ENCODE peak calls at places on chromosomes 4 and X, in six cellular contexts. One of them, this sample, is unnamed.

GRCh38 chr4:175871774-175872405 is 59.8 kb upstream of the GPM6A start:
- DNase-seq in psoas muscle: no peak
- DNase-seq in PC-3: peak; percentile 58
- DNase-seq in AG09309: no peak
- DNase-seq in CD4-positive, CD25-positive, alpha-beta regulatory T cell: no peak
- DNase-seq in aorta: no peak
- DNase-seq in this sample: no peak

GRCh38 chr4:73019462-73020047 is 50.0 kb downstream of the COX18 start:
- DNase-seq in AG09309: peak; percentile 7
- DNase-seq in CD4-positive, CD25-positive, alpha-beta regulatory T cell: no peak
- DNase-seq in psoas muscle: no peak
- DNase-seq in aorta: no peak
- DNase-seq in PC-3: peak; percentile 78
- DNase-seq in this sample: no peak

GRCh38 chrX:12950851-12951589 is 23.9 kb upstream of the TMSB4X start:
- DNase-seq in aorta: no peak
- DNase-seq in CD4-positive, CD25-positive, alpha-beta regulatory T cell: peak; percentile 46
- DNase-seq in PC-3: no peak
- DNase-seq in psoas muscle: no peak
- DNase-seq in AG09309: no peak
- DNase-seq in this sample: peak; percentile 54

GRCh38 chr4:31192372-31192771 is 472.2 kb downstream of the PCDH7 start:
- DNase-seq in CD4-positive, CD25-positive, alpha-beta regulatory T cell: no peak
- DNase-seq in AG09309: no peak
- DNase-seq in PC-3: no peak
- DNase-seq in psoas muscle: no peak
- DNase-seq in aorta: no peak
- DNase-seq in this sample: no peak

GRCh38 chrX:115425359-115425758 is 135.6 kb upstream of the PLS3 start:
- DNase-seq in aorta: no peak
- DNase-seq in AG09309: no peak
- DNase-seq in PC-3: no peak
- DNase-seq in CD4-positive, CD25-positive, alpha-beta regulatory T cell: no peak
- DNase-seq in psoas muscle: no peak
- DNase-seq in this sample: no peak

GRCh38 chr4:55866973-55867574 is 13.6 kb downstream of the EXOC1 start:
- DNase-seq in AG09309: peak; percentile 41
- DNase-seq in psoas muscle: no peak
- DNase-seq in aorta: no peak
- DNase-seq in CD4-positive, CD25-positive, alpha-beta regulatory T cell: peak; percentile 16
- DNase-seq in PC-3: peak; percentile 79
- DNase-seq in this sample: no peak

GRCh38 chrX:65932173-65933084 is 107.5 kb downstream of the VSIG4 start:
- DNase-seq in aorta: no peak
- DNase-seq in AG09309: no peak
- DNase-seq in psoas muscle: no peak
- DNase-seq in PC-3: peak; percentile 86
- DNase-seq in CD4-positive, CD25-positive, alpha-beta regulatory T cell: no peak
- DNase-seq in this sample: no peak

GRCh38 chrX:48800574-48801280 is 1.1 kb upstream of the HDAC6 start:
- DNase-seq in psoas muscle: no peak
- DNase-seq in CD4-positive, CD25-positive, alpha-beta regulatory T cell: no peak
- DNase-seq in PC-3: peak; percentile 2
- DNase-seq in aorta: peak; percentile 31
- DNase-seq in AG09309: no peak
- DNase-seq in this sample: no peak

GRCh38 chr4:8558080-8558960 is 21.9 kb upstream of the GPR78 start:
- DNase-seq in PC-3: peak; percentile 68
- DNase-seq in AG09309: no peak
- DNase-seq in psoas muscle: no peak
- DNase-seq in aorta: peak; percentile 65
- DNase-seq in CD4-positive, CD25-positive, alpha-beta regulatory T cell: no peak
- DNase-seq in this sample: no peak

GRCh38 chrX:124194903-124195302 is 137.6 kb upstream of the TEX13D start:
- DNase-seq in CD4-positive, CD25-positive, alpha-beta regulatory T cell: no peak
- DNase-seq in PC-3: no peak
- DNase-seq in AG09309: no peak
- DNase-seq in psoas muscle: peak; percentile 30
- DNase-seq in aorta: no peak
- DNase-seq in this sample: no peak

GRCh38 chr4:108851346-108851745 is 88.5 kb upstream of the ETNPPL start:
- DNase-seq in CD4-positive, CD25-positive, alpha-beta regulatory T cell: no peak
- DNase-seq in aorta: no peak
- DNase-seq in PC-3: no peak
- DNase-seq in AG09309: peak; percentile 61
- DNase-seq in psoas muscle: no peak
- DNase-seq in this sample: no peak

GRCh38 chr4:113635739-113636437 is 125.7 kb downstream of the CAMK2D start:
- DNase-seq in aorta: no peak
- DNase-seq in CD4-positive, CD25-positive, alpha-beta regulatory T cell: no peak
- DNase-seq in psoas muscle: no peak
- DNase-seq in PC-3: peak; percentile 49
- DNase-seq in AG09309: peak; percentile 23
- DNase-seq in this sample: no peak

GRCh38 chr4:69823048-69823447 is 36.9 kb downstream of the SULT1E1 start:
- DNase-seq in CD4-positive, CD25-positive, alpha-beta regulatory T cell: no peak
- DNase-seq in psoas muscle: no peak
- DNase-seq in aorta: no peak
- DNase-seq in AG09309: no peak
- DNase-seq in PC-3: no peak
- DNase-seq in this sample: no peak

GRCh38 chr4:73653695-73654106 is 33.5 kb upstream of the RASSF6 start:
- DNase-seq in PC-3: peak; percentile 90
- DNase-seq in AG09309: no peak
- DNase-seq in aorta: no peak
- DNase-seq in psoas muscle: no peak
- DNase-seq in CD4-positive, CD25-positive, alpha-beta regulatory T cell: no peak
- DNase-seq in this sample: no peak

GRCh38 chr4:183407128-183407585 is 37.3 kb upstream of the CDKN2AIP start:
- DNase-seq in aorta: peak; percentile 96
- DNase-seq in PC-3: peak; percentile 71
- DNase-seq in AG09309: no peak
- DNase-seq in CD4-positive, CD25-positive, alpha-beta regulatory T cell: peak; percentile 77
- DNase-seq in psoas muscle: peak; percentile 84
- DNase-seq in this sample: peak; percentile 78

GRCh38 chrX:11648705-11649519 is 16.8 kb downstream of the ARHGAP6 start:
- DNase-seq in CD4-positive, CD25-positive, alpha-beta regulatory T cell: no peak
- DNase-seq in psoas muscle: no peak
- DNase-seq in aorta: no peak
- DNase-seq in AG09309: no peak
- DNase-seq in PC-3: peak; percentile 26
- DNase-seq in this sample: no peak

GRCh38 chr4:165926307-165926706 is 53.3 kb downstream of the TLL1 start:
- DNase-seq in aorta: no peak
- DNase-seq in PC-3: no peak
- DNase-seq in psoas muscle: no peak
- DNase-seq in AG09309: no peak
- DNase-seq in CD4-positive, CD25-positive, alpha-beta regulatory T cell: no peak
- DNase-seq in this sample: no peak

DNA sequence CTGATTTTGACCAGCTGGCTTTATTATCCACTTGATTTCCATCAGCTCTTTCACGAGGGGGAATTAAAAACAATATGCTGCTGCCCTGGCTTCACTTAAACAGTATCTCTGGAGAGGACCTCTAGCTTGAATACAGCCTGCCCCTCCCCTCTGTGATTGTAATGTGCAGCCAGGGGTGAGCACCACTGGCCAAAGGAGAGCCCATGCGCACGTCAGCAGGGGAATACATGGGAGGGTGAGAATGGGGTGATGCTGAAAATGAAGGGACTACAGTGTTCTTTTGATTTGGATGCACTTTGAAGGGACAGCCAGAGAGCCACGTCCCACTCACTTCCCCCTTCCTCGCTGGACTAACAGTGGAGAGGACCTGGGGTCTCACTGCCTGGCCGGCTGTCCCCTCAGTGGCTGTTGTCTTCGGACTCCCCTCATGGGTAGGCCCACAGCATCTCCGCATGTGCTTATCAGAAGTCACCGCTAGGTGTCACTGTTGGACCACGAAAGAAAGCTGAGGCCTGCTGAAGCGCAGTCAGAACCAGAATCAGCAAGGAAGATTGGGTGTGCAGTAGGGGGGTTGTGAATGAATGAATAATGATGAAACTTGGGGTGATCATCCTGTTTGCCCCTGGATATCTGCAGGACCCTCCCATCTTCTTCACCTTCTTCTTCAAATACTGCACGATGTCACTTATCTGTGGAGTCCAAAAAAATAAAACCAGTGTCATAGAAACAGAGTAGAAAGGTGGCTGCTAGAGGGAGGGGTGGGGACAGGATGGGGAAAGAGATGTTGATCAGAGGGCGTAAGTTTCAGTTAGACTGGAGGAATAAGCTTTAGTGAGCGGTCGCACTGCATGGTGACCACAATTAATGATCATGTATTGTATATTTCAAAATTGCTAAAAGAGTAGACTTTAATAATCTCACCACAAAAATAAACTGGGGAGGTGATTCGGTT is 32.8 kb downstream of the CLCN4 start:
- DNase-seq in aorta: peak; percentile 89
- DNase-seq in PC-3: peak; percentile 86
- DNase-seq in CD4-positive, CD25-positive, alpha-beta regulatory T cell: peak; percentile 48
- DNase-seq in psoas muscle: peak; percentile 61
- DNase-seq in AG09309: no peak
- DNase-seq in this sample: peak; percentile 50
- H3K4me3 ChIP-seq in aorta: no peak overlapping the region
- H3K4me3 ChIP-seq in PC-3: no peak overlapping the region
- H3K4me3 ChIP-seq in CD4-positive, CD25-positive, alpha-beta regulatory T cell: no peak overlapping the region
- H3K4me3 ChIP-seq in psoas muscle: no peak overlapping the region
- H3K4me3 ChIP-seq in AG09309: no peak overlapping the region
- H3K4me3 ChIP-seq in this sample: no peak overlapping the region

GRCh38 chr4:185726931-185727330 is 85.1 kb downstream of the SORBS2 start:
- DNase-seq in aorta: no peak
- DNase-seq in AG09309: no peak
- DNase-seq in CD4-positive, CD25-positive, alpha-beta regulatory T cell: no peak
- DNase-seq in PC-3: no peak
- DNase-seq in psoas muscle: no peak
- DNase-seq in this sample: no peak

GRCh38 chr4:185730387-185730786 is 81.6 kb downstream of the SORBS2 start:
- DNase-seq in AG09309: no peak
- DNase-seq in psoas muscle: no peak
- DNase-seq in aorta: no peak
- DNase-seq in CD4-positive, CD25-positive, alpha-beta regulatory T cell: no peak
- DNase-seq in PC-3: no peak
- DNase-seq in this sample: no peak

GRCh38 chr4:185730849-185731608 is 81.0 kb downstream of the SORBS2 start:
- DNase-seq in PC-3: no peak
- DNase-seq in psoas muscle: no peak
- DNase-seq in AG09309: no peak
- DNase-seq in CD4-positive, CD25-positive, alpha-beta regulatory T cell: no peak
- DNase-seq in aorta: no peak
- DNase-seq in this sample: no peak

GRCh38 chr4:185728886-185729285 is 83.1 kb downstream of the SORBS2 start:
- DNase-seq in PC-3: no peak
- DNase-seq in AG09309: no peak
- DNase-seq in CD4-positive, CD25-positive, alpha-beta regulatory T cell: no peak
- DNase-seq in aorta: no peak
- DNase-seq in psoas muscle: no peak
- DNase-seq in this sample: no peak

DNA sequence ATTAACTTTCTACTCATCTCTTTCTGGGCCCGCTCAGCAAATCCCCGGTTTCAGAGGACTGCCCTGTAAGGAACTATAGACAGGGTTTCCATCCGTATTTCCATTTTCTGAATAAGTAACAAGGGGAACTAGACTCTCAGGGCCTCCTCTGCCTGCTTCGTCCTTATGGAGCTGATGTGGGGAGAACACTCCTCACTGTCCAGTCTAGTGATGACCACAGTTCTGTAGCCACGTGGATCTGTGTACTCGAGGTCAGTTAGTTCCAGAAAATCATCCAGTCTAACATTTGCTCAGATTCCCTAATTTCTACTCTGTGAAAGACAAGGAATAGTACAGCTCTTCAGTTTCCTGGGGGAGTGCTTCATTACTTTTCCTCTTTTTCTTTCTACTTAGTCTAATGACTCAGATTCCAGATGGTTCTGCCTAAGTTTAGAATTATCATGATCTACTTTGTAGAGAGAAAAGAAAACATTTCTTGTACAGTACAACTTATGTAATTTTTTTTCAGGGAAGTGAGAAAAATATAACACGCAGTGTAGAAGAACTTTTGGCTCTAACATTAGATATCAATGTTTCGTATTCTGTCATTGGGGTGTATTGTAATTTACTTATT is 82.6 kb downstream of the SORBS2 start:
- DNase-seq in psoas muscle: no peak
- DNase-seq in CD4-positive, CD25-positive, alpha-beta regulatory T cell: no peak
- DNase-seq in PC-3: no peak
- DNase-seq in AG09309: no peak
- DNase-seq in aorta: no peak
- DNase-seq in this sample: no peak
- H3K4me3 ChIP-seq in psoas muscle: no peak overlapping the region
- H3K4me3 ChIP-seq in CD4-positive, CD25-positive, alpha-beta regulatory T cell: no peak overlapping the region
- H3K4me3 ChIP-seq in PC-3: no peak overlapping the region
- H3K4me3 ChIP-seq in AG09309: no peak overlapping the region
- H3K4me3 ChIP-seq in aorta: no peak overlapping the region
- H3K4me3 ChIP-seq in this sample: no peak overlapping the region

GRCh38 chr4:6965329-6965728 is 55.7 kb downstream of the TBC1D14 start:
- DNase-seq in AG09309: no peak
- DNase-seq in CD4-positive, CD25-positive, alpha-beta regulatory T cell: no peak
- DNase-seq in PC-3: no peak
- DNase-seq in psoas muscle: no peak
- DNase-seq in aorta: no peak
- DNase-seq in this sample: no peak
- H3K4me3 ChIP-seq in AG09309: no peak overlapping the region
- H3K4me3 ChIP-seq in CD4-positive, CD25-positive, alpha-beta regulatory T cell: no peak overlapping the region
- H3K4me3 ChIP-seq in PC-3: no peak overlapping the region
- H3K4me3 ChIP-seq in psoas muscle: peak overlapping the region; percentile 3
- H3K4me3 ChIP-seq in aorta: no peak overlapping the region
- H3K4me3 ChIP-seq in this sample: no peak overlapping the region

GRCh38 chr4:42637104-42637503 is 19.8 kb downstream of the ATP8A1 start:
- DNase-seq in psoas muscle: no peak
- DNase-seq in CD4-positive, CD25-positive, alpha-beta regulatory T cell: no peak
- DNase-seq in aorta: no peak
- DNase-seq in AG09309: no peak
- DNase-seq in PC-3: no peak
- DNase-seq in this sample: no peak

GRCh38 chr4:42640613-42641012 is 16.3 kb downstream of the ATP8A1 start:
- DNase-seq in CD4-positive, CD25-positive, alpha-beta regulatory T cell: no peak
- DNase-seq in AG09309: no peak
- DNase-seq in psoas muscle: no peak
- DNase-seq in aorta: no peak
- DNase-seq in PC-3: no peak
- DNase-seq in this sample: no peak

GRCh38 chr4:42637861-42638260 is 19.0 kb downstream of the ATP8A1 start:
- DNase-seq in aorta: no peak
- DNase-seq in psoas muscle: no peak
- DNase-seq in AG09309: no peak
- DNase-seq in PC-3: no peak
- DNase-seq in CD4-positive, CD25-positive, alpha-beta regulatory T cell: no peak
- DNase-seq in this sample: no peak

GRCh38 chr4:42638276-42638675 is 18.6 kb downstream of the ATP8A1 start:
- DNase-seq in AG09309: no peak
- DNase-seq in PC-3: peak; percentile 9
- DNase-seq in CD4-positive, CD25-positive, alpha-beta regulatory T cell: no peak
- DNase-seq in psoas muscle: no peak
- DNase-seq in aorta: no peak
- DNase-seq in this sample: no peak

DNA sequence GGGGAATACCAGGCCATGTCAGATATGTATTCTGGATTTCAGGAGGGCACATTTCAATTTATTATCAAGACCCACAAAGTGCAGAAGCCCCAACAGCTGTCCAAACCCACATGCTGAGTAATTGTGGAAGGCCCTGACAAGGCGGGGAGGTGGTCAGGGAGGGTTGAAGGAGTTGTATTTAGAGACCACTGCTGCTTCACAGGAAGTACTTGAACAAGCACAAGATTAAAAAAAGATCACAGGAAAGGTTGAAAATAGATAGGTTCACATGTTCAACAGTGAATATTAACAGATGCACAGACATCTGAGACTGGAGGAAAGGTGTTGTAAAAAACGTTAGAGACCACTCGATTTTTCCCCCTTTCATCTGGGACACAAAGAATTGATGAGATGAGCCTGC is 17.9 kb downstream of the ATP8A1 start:
- DNase-seq in AG09309: no peak
- DNase-seq in PC-3: no peak
- DNase-seq in aorta: no peak
- DNase-seq in psoas muscle: no peak
- DNase-seq in CD4-positive, CD25-positive, alpha-beta regulatory T cell: no peak
- DNase-seq in this sample: no peak
- H3K4me3 ChIP-seq in AG09309: no peak overlapping the region
- H3K4me3 ChIP-seq in PC-3: no peak overlapping the region
- H3K4me3 ChIP-seq in aorta: no peak overlapping the region
- H3K4me3 ChIP-seq in psoas muscle: no peak overlapping the region
- H3K4me3 ChIP-seq in CD4-positive, CD25-positive, alpha-beta regulatory T cell: peak overlapping the region; percentile 18
- H3K4me3 ChIP-seq in this sample: no peak overlapping the region

This sample was measured in effector memory CD4-positive, alpha-beta T cell.